ENCODE peak calls at places on chromosomes 12 and 14, in four cellular contexts. Y, C, R and P are unnamed samples.

GRCh38 chr12:19710811-19711793 is 271.8 kb downstream of the AEBP2 start:
- DNase-seq in C (peak; percentile 22), Y (peak; percentile 82), R (no peak), P (no peak)

GRCh38 chr14:92589213-92589852 is 75.8 kb downstream of the RIN3 start:
- DNase-seq in R (no peak), Y (peak; percentile 56), C (peak; percentile 33), P (no peak)

GRCh38 chr12:9331218-9331626 is 123.0 kb upstream of the PZP start:
- DNase-seq in R (peak; percentile 56), Y (no peak), C (peak; percentile 50), P (peak; percentile 86)

GRCh38 chr12:88428350-88428749 is 151.9 kb downstream of the KITLG start:
- DNase-seq in Y (no peak), R (no peak), C (no peak), P (no peak)

GRCh38 chr14:49585803-49586672 is at the start of gene RPS29:
- DNase-seq in C (peak; percentile 99), Y (peak; percentile 99), R (peak; percentile 100), P (peak; percentile 99)

GRCh38 chr12:130686511-130686981 is 29.6 kb downstream of the RIMBP2 start:
- DNase-seq in Y (no peak), R (no peak), C (no peak), P (no peak)

GRCh38 chr12:65269603-65270002 is 8.9 kb upstream of the MSRB3 start:
- DNase-seq in Y (no peak), C (peak; percentile 4), R (no peak), P (no peak)

GRCh38 chr14:102317564-102318248 is 1.8 kb upstream of the ZNF839 start:
- DNase-seq in C (no peak), Y (peak; percentile 57), R (no peak), P (no peak)

GRCh38 chr14:66228267-66228970 is 257.8 kb upstream of the CCDC196 start:
- DNase-seq in C (no peak), Y (no peak), R (no peak), P (no peak)

GRCh38 chr14:96037891-96038557 is 1.1 kb upstream of the C14orf132 start:
- DNase-seq in R (no peak), Y (peak; percentile 77), C (peak; percentile 2), P (no peak)

GRCh38 chr12:65619018-65619417 is 205.3 kb upstream of the HMGA2 start:
- DNase-seq in C (peak; percentile 37), Y (no peak), R (no peak), P (no peak)

GRCh38 chr14:63275611-63276010 is 43.1 kb downstream of the GPHB5 start:
- DNase-seq in C (no peak), Y (no peak), R (no peak), P (no peak)

GRCh38 chr12:113826805-113827204 is 139.3 kb downstream of the RBM19 start:
- DNase-seq in Y (no peak), R (no peak), C (no peak), P (no peak)

GRCh38 chr12:89733579-89734201 is 25.1 kb upstream of the ATP2B1 start:
- DNase-seq in R (no peak), Y (no peak), C (peak; percentile 93), P (no peak)

GRCh38 chr14:20493634-20494033 is 11.7 kb upstream of the RNASE10 start:
- DNase-seq in R (no peak), C (no peak), Y (no peak), P (no peak)
- H3K27ac ChIP-seq in R (no peak overlapping the region), C (no peak overlapping the region), Y (no peak overlapping the region), P (no peak overlapping the region)

GRCh38 chr14:24095196-24096068 is 1.3 kb downstream of the PCK2 start:
- DNase-seq in Y (no peak), C (peak; percentile 63), R (no peak), P (peak; percentile 82)
- H3K4me3 ChIP-seq in Y (peak overlapping the region; percentile 77), C (peak overlapping the region; percentile 90), R (peak overlapping the region; percentile 92), P (peak overlapping the region; percentile 82)

GRCh38 chr14:99194736-99195135 is 77.3 kb downstream of the BCL11B start:
- DNase-seq in C (no peak), Y (no peak), R (no peak), P (peak; percentile 39)

GRCh38 chr14:99194136-99194535 is 77.9 kb downstream of the BCL11B start:
- DNase-seq in R (no peak), C (no peak), Y (no peak), P (peak; percentile 69)

GRCh38 chr14:99191663-99192621 is 80.1 kb downstream of the BCL11B start:
- DNase-seq in C (no peak), Y (peak; percentile 78), R (no peak), P (peak; percentile 76)

GRCh38 chr14:99190696-99191662 is 81.0 kb downstream of the BCL11B start:
- DNase-seq in C (no peak), Y (no peak), R (no peak), P (no peak)

DNA sequence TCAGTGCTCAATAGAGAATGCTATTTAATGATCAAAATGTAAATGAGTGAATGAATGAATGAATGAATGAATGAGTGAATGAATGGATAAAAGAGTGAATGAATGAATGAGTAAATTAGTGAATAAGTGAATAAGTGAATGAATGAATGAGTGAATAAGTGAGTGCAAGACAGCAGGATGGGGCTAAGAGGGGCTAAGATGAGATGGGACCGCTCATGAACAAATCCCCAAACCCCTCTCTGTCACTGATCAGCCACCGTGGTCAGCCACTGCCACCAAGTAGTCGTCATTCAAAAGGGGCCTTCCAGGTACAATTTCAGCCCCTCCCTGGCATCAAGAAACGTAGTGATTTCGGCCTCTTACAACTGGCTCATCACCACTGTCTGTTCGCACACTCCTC is 79.2 kb downstream of the BCL11B start:
- DNase-seq in C (no peak), R (no peak), Y (no peak), P (no peak)
- H3K27ac ChIP-seq in C (no peak overlapping the region), R (no peak overlapping the region), Y (no peak overlapping the region), P (no peak overlapping the region)

GRCh38 chr12:72272731-72273498 is 745 bp downstream of the TRHDE start:
- DNase-seq in R (peak; percentile 27), Y (no peak), C (peak; percentile 80), P (peak; percentile 77)
- H3K4me3 ChIP-seq in R (peak overlapping the region; percentile 96), Y (peak overlapping the region; percentile 41), C (peak overlapping the region; percentile 83), P (peak overlapping the region; percentile 81)